ENCODE peak calls at places on chromosomes 12 and 14, in five cellular contexts. One of them, this sample, is unnamed.

GRCh38 chr12:47079894-47080724 is at the start of gene AMIGO2:
- DNase-seq in adipocyte: peak
- DNase-seq in CD8-positive, alpha-beta memory T cell: peak
- DNase-seq in fibroblast of pulmonary artery: peak
- DNase-seq in neural progenitor cell: peak
- DNase-seq in this sample: no peak

GRCh38 chr12:124736115-124737039 is 127.3 kb downstream of the SCARB1 start:
- DNase-seq in CD8-positive, alpha-beta memory T cell: no peak
- DNase-seq in neural progenitor cell: no peak
- DNase-seq in adipocyte: no peak
- DNase-seq in fibroblast of pulmonary artery: no peak
- DNase-seq in this sample: no peak

GRCh38 chr14:81329640-81330385 is 70.3 kb downstream of the STON2 start:
- DNase-seq in adipocyte: no peak
- DNase-seq in fibroblast of pulmonary artery: no peak
- DNase-seq in CD8-positive, alpha-beta memory T cell: no peak
- DNase-seq in neural progenitor cell: no peak
- DNase-seq in this sample: no peak

GRCh38 chr14:21098892-21099595 is 589 bp upstream of the ZNF219 start:
- DNase-seq in neural progenitor cell: no peak
- DNase-seq in adipocyte: no peak
- DNase-seq in CD8-positive, alpha-beta memory T cell: no peak
- DNase-seq in fibroblast of pulmonary artery: no peak
- DNase-seq in this sample: no peak

GRCh38 chr12:113241191-113242017 is 20.1 kb downstream of the TPCN1 start:
- DNase-seq in CD8-positive, alpha-beta memory T cell: no peak
- DNase-seq in fibroblast of pulmonary artery: peak
- DNase-seq in adipocyte: peak
- DNase-seq in neural progenitor cell: no peak
- DNase-seq in this sample: peak

GRCh38 chr12:111359231-111359913 is 9.5 kb downstream of the PHETA1 start:
- DNase-seq in CD8-positive, alpha-beta memory T cell: no peak
- DNase-seq in neural progenitor cell: no peak
- DNase-seq in adipocyte: peak
- DNase-seq in fibroblast of pulmonary artery: no peak
- DNase-seq in this sample: no peak

GRCh38 chr12:50314629-50315312 is 31.5 kb upstream of the LIMA1 start:
- DNase-seq in adipocyte: peak
- DNase-seq in CD8-positive, alpha-beta memory T cell: no peak
- DNase-seq in neural progenitor cell: peak
- DNase-seq in fibroblast of pulmonary artery: peak
- DNase-seq in this sample: no peak

GRCh38 chr12:1883513-1883912 is 34.9 kb downstream of the CACNA2D4 start:
- DNase-seq in fibroblast of pulmonary artery: no peak
- DNase-seq in neural progenitor cell: no peak
- DNase-seq in CD8-positive, alpha-beta memory T cell: no peak
- DNase-seq in adipocyte: no peak
- DNase-seq in this sample: no peak

GRCh38 chr14:77424862-77425261 is 1.5 kb upstream of the NOXRED1 start:
- DNase-seq in neural progenitor cell: no peak
- DNase-seq in adipocyte: no peak
- DNase-seq in fibroblast of pulmonary artery: no peak
- DNase-seq in CD8-positive, alpha-beta memory T cell: no peak
- DNase-seq in this sample: no peak

GRCh38 chr12:107702106-107702505 is 16.5 kb downstream of the PWP1 start:
- DNase-seq in neural progenitor cell: no peak
- DNase-seq in fibroblast of pulmonary artery: no peak
- DNase-seq in CD8-positive, alpha-beta memory T cell: no peak
- DNase-seq in adipocyte: no peak
- DNase-seq in this sample: no peak

GRCh38 chr12:127485528-127485927 is 781.4 kb upstream of the TMEM132C start:
- DNase-seq in CD8-positive, alpha-beta memory T cell: no peak
- DNase-seq in fibroblast of pulmonary artery: peak
- DNase-seq in neural progenitor cell: no peak
- DNase-seq in adipocyte: peak
- DNase-seq in this sample: peak

GRCh38 chr12:25648460-25648859 is 95.4 kb upstream of the LMNTD1 start:
- DNase-seq in adipocyte: peak
- DNase-seq in CD8-positive, alpha-beta memory T cell: no peak
- DNase-seq in fibroblast of pulmonary artery: peak
- DNase-seq in neural progenitor cell: peak
- DNase-seq in this sample: peak

GRCh38 chr14:31060253-31060875 is 34.2 kb upstream of the STRN3 start:
- DNase-seq in fibroblast of pulmonary artery: no peak
- DNase-seq in adipocyte: no peak
- DNase-seq in neural progenitor cell: peak
- DNase-seq in CD8-positive, alpha-beta memory T cell: no peak
- DNase-seq in this sample: no peak

GRCh38 chr14:73787760-73788508 is 63.7 kb upstream of the PTGR2 start:
- DNase-seq in fibroblast of pulmonary artery: peak
- DNase-seq in adipocyte: peak
- DNase-seq in neural progenitor cell: peak
- DNase-seq in CD8-positive, alpha-beta memory T cell: no peak
- DNase-seq in this sample: no peak

GRCh38 chr14:94447206-94447605 is 5.4 kb downstream of the SERPINA11 start:
- DNase-seq in fibroblast of pulmonary artery: no peak
- DNase-seq in adipocyte: no peak
- DNase-seq in CD8-positive, alpha-beta memory T cell: no peak
- DNase-seq in neural progenitor cell: no peak
- DNase-seq in this sample: no peak

GRCh38 chr12:91381309-91381804 is 198.7 kb upstream of the DCN start:
- DNase-seq in fibroblast of pulmonary artery: peak
- DNase-seq in adipocyte: peak
- DNase-seq in neural progenitor cell: peak
- DNase-seq in CD8-positive, alpha-beta memory T cell: no peak
- DNase-seq in this sample: peak

GRCh38 chr14:104664107-104664506 is 25.3 kb upstream of the INF2 start:
- DNase-seq in adipocyte: no peak
- DNase-seq in neural progenitor cell: no peak
- DNase-seq in CD8-positive, alpha-beta memory T cell: no peak
- DNase-seq in fibroblast of pulmonary artery: no peak
- DNase-seq in this sample: no peak

GRCh38 chr14:100336618-100337530 is 13.7 kb downstream of the SLC25A47 start:
- DNase-seq in adipocyte: no peak
- DNase-seq in fibroblast of pulmonary artery: no peak
- DNase-seq in neural progenitor cell: no peak
- DNase-seq in CD8-positive, alpha-beta memory T cell: no peak
- DNase-seq in this sample: no peak

GRCh38 chr14:103719766-103720165 is 4.2 kb downstream of the ZFYVE21 start:
- DNase-seq in fibroblast of pulmonary artery: no peak
- DNase-seq in neural progenitor cell: no peak
- DNase-seq in CD8-positive, alpha-beta memory T cell: no peak
- DNase-seq in adipocyte: no peak
- DNase-seq in this sample: no peak

GRCh38 chr14:55097894-55098560 is 31.0 kb upstream of the LGALS3 start:
- DNase-seq in neural progenitor cell: no peak
- DNase-seq in fibroblast of pulmonary artery: no peak
- DNase-seq in adipocyte: no peak
- DNase-seq in CD8-positive, alpha-beta memory T cell: peak
- DNase-seq in this sample: no peak

GRCh38 chr14:67851785-67852410 is 32.3 kb downstream of the RAD51B start:
- DNase-seq in fibroblast of pulmonary artery: no peak
- DNase-seq in adipocyte: no peak
- DNase-seq in neural progenitor cell: peak
- DNase-seq in CD8-positive, alpha-beta memory T cell: no peak
- DNase-seq in this sample: no peak

DNA sequence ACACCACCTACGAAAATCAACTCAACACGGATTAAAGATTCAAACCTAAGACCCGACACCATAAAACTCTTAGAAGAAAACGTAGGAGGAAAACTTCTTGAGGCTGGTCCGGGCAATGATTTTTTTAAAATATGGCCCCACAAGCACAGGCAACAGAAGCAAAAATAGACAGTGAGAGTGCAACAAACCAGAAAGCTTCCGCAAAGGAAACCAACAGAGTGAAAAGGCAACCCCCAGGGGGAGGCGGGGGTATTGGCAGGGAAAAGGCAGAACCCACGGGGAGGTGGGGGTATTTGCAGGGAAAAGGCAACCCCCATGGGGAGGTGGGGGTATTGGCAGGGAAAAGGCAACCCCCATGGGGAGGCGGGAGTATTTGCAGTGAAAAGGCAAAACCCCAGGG is 20.5 kb upstream of the FBRSL1 start:
- DNase-seq in neural progenitor cell: no peak
- DNase-seq in adipocyte: no peak
- DNase-seq in fibroblast of pulmonary artery: no peak
- DNase-seq in CD8-positive, alpha-beta memory T cell: no peak
- DNase-seq in this sample: no peak
- H3K4me3 ChIP-seq in neural progenitor cell: no peak
- H3K4me3 ChIP-seq in adipocyte: no peak
- H3K4me3 ChIP-seq in fibroblast of pulmonary artery: no peak
- H3K4me3 ChIP-seq in CD8-positive, alpha-beta memory T cell: peak
- H3K4me3 ChIP-seq in this sample: no peak

DNA sequence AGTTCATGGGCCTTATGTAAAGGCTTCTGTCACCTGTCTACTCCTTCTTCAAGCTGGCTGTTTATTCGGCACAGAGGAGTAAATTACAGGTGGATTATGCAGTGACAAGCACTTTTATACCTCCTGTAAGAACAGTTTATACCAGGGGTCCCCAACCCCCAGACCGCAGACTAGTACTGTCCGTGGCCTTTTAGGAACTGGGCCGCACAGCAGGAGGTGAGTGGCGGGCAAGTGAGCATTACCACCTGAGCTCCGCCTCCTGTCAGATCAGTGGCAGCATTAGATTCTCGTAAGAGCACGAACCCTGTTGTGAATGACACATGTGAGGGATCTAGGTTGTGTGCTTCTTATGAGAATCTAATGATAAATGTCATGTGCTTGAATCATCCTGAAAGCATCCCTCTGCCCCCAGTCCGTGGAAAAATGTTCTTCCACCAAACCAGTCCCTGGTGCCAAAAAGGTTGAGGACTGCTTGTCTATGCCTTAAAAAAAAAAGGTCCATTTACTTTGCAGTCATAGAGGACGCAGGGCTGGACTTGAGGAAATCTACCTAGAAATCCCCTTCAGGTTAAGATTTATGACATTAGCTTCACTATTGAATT is 78.8 kb downstream of the ETV6 start:
- DNase-seq in adipocyte: no peak
- DNase-seq in neural progenitor cell: no peak
- DNase-seq in CD8-positive, alpha-beta memory T cell: no peak
- DNase-seq in fibroblast of pulmonary artery: no peak
- DNase-seq in this sample: no peak
- H3K4me3 ChIP-seq in adipocyte: no peak
- H3K4me3 ChIP-seq in neural progenitor cell: no peak
- H3K4me3 ChIP-seq in CD8-positive, alpha-beta memory T cell: no peak
- H3K4me3 ChIP-seq in fibroblast of pulmonary artery: no peak
- H3K4me3 ChIP-seq in this sample: no peak

DNA sequence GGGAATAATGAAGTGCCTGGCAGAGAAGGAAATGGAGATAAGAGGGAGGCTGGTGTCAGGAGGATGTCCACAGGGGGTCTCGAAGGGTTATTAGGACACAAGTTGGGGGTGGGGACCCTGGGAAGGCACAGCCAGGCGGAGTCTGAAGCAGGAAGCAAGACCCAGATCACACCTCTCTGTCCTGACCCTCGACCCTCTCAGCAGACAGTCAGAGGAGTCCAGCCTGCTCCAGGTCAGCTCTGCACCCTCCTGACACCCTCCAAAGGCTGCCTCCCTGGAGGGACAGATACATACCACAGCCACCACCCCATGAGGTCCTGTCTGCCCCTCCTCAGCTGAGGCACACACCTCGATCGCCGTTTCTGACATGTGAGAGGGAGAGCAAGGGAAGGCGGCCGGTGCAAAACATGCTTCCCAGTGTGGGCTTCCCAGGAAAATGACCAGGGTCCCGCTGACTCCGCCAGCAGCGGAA is 9.0 kb downstream of the BCL11B start:
- DNase-seq in CD8-positive, alpha-beta memory T cell: no peak
- DNase-seq in neural progenitor cell: no peak
- DNase-seq in adipocyte: no peak
- DNase-seq in fibroblast of pulmonary artery: no peak
- DNase-seq in this sample: no peak
- H3K4me3 ChIP-seq in CD8-positive, alpha-beta memory T cell: peak
- H3K4me3 ChIP-seq in neural progenitor cell: no peak
- H3K4me3 ChIP-seq in adipocyte: no peak
- H3K4me3 ChIP-seq in fibroblast of pulmonary artery: no peak
- H3K4me3 ChIP-seq in this sample: no peak

GRCh38 chr14:93343797-93344196 is 3.2 kb upstream of the COX8C start:
- DNase-seq in neural progenitor cell: peak
- DNase-seq in fibroblast of pulmonary artery: no peak
- DNase-seq in CD8-positive, alpha-beta memory T cell: no peak
- DNase-seq in adipocyte: peak
- DNase-seq in this sample: no peak
- H3K4me3 ChIP-seq in neural progenitor cell: no peak
- H3K4me3 ChIP-seq in fibroblast of pulmonary artery: no peak
- H3K4me3 ChIP-seq in CD8-positive, alpha-beta memory T cell: no peak
- H3K4me3 ChIP-seq in adipocyte: no peak
- H3K4me3 ChIP-seq in this sample: no peak

GRCh38 chr14:71339650-71340415 is 432.6 kb downstream of the PCNX1 start:
- DNase-seq in adipocyte: no peak
- DNase-seq in CD8-positive, alpha-beta memory T cell: no peak
- DNase-seq in fibroblast of pulmonary artery: no peak
- DNase-seq in neural progenitor cell: no peak
- DNase-seq in this sample: no peak
- H3K4me3 ChIP-seq in adipocyte: no peak
- H3K4me3 ChIP-seq in CD8-positive, alpha-beta memory T cell: no peak
- H3K4me3 ChIP-seq in fibroblast of pulmonary artery: no peak
- H3K4me3 ChIP-seq in neural progenitor cell: no peak
- H3K4me3 ChIP-seq in this sample: no peak

GRCh38 chr12:94151577-94151976 is 3.2 kb downstream of the PLXNC1 start:
- DNase-seq in fibroblast of pulmonary artery: no peak
- DNase-seq in neural progenitor cell: no peak
- DNase-seq in adipocyte: no peak
- DNase-seq in CD8-positive, alpha-beta memory T cell: no peak
- DNase-seq in this sample: no peak
- H3K4me3 ChIP-seq in fibroblast of pulmonary artery: no peak
- H3K4me3 ChIP-seq in neural progenitor cell: peak
- H3K4me3 ChIP-seq in adipocyte: no peak
- H3K4me3 ChIP-seq in CD8-positive, alpha-beta memory T cell: no peak
- H3K4me3 ChIP-seq in this sample: no peak

This sample was measured in AG04449.